ENCODE peak calls at places on chromosome 17, in five cellular contexts. One of them, this sample, is unnamed.
A peak's percentile ranks its signal among the peaks of the same experiment; 100 is the strongest.

GRCh38 chr17:48100160-48100559 is 1.1 kb downstream of the CBX1 start:
- DNase-seq in HTR-8/SVneo: no peak
- DNase-seq in EL: peak; percentile 76
- DNase-seq in fibroblast of the aortic adventitia: peak; percentile 58
- DNase-seq in ovary: no peak
- DNase-seq in this sample: no peak

GRCh38 chr17:45431531-45432404 is 902 bp downstream of the ARHGAP27 start:
- DNase-seq in HTR-8/SVneo: peak; percentile 97
- DNase-seq in EL: peak; percentile 77
- DNase-seq in fibroblast of the aortic adventitia: peak; percentile 35
- DNase-seq in ovary: peak; percentile 51
- DNase-seq in this sample: peak; percentile 93

GRCh38 chr17:45775576-45776011 is 8.5 kb upstream of the CRHR1 start:
- DNase-seq in HTR-8/SVneo: peak; percentile 56
- DNase-seq in EL: no peak
- DNase-seq in fibroblast of the aortic adventitia: no peak
- DNase-seq in ovary: no peak
- DNase-seq in this sample: no peak

GRCh38 chr17:50289268-50289667 is 15.0 kb downstream of the TMEM92 start:
- DNase-seq in HTR-8/SVneo: no peak
- DNase-seq in EL: peak; percentile 52
- DNase-seq in fibroblast of the aortic adventitia: peak; percentile 72
- DNase-seq in ovary: peak; percentile 20
- DNase-seq in this sample: no peak

GRCh38 chr17:8609910-8610309 is 20.6 kb downstream of the MYH10 start:
- DNase-seq in HTR-8/SVneo: no peak
- DNase-seq in EL: no peak
- DNase-seq in fibroblast of the aortic adventitia: no peak
- DNase-seq in ovary: no peak
- DNase-seq in this sample: no peak

GRCh38 chr17:43609613-43610385 is 51.9 kb downstream of the MEOX1 start:
- DNase-seq in HTR-8/SVneo: no peak
- DNase-seq in EL: no peak
- DNase-seq in fibroblast of the aortic adventitia: no peak
- DNase-seq in ovary: no peak
- DNase-seq in this sample: no peak

GRCh38 chr17:17693253-17693954 is 12.1 kb downstream of the RAI1 start:
- DNase-seq in HTR-8/SVneo: no peak
- DNase-seq in EL: no peak
- DNase-seq in fibroblast of the aortic adventitia: no peak
- DNase-seq in ovary: peak; percentile 60
- DNase-seq in this sample: peak; percentile 86

GRCh38 chr17:15412606-15413005 is 54.8 kb downstream of the CDRT4 start:
- DNase-seq in HTR-8/SVneo: no peak
- DNase-seq in EL: no peak
- DNase-seq in fibroblast of the aortic adventitia: no peak
- DNase-seq in ovary: no peak
- DNase-seq in this sample: no peak

GRCh38 chr17:40121886-40122465 is at the start of gene MSL1:
- DNase-seq in HTR-8/SVneo: peak; percentile 89
- DNase-seq in EL: peak; percentile 80
- DNase-seq in fibroblast of the aortic adventitia: peak; percentile 69
- DNase-seq in ovary: peak; percentile 93
- DNase-seq in this sample: peak; percentile 92

GRCh38 chr17:66378296-66378695 is 75.9 kb downstream of the PRKCA start:
- DNase-seq in HTR-8/SVneo: no peak
- DNase-seq in EL: peak; percentile 77
- DNase-seq in fibroblast of the aortic adventitia: no peak
- DNase-seq in ovary: no peak
- DNase-seq in this sample: no peak

GRCh38 chr17:77695386-77695785 is 263.1 kb upstream of the TNRC6C start:
- DNase-seq in HTR-8/SVneo: no peak
- DNase-seq in EL: no peak
- DNase-seq in fibroblast of the aortic adventitia: no peak
- DNase-seq in ovary: no peak
- DNase-seq in this sample: peak; percentile 26

GRCh38 chr17:80252871-80253270 is 7.8 kb upstream of the RNF213 start:
- DNase-seq in HTR-8/SVneo: no peak
- DNase-seq in EL: no peak
- DNase-seq in fibroblast of the aortic adventitia: no peak
- DNase-seq in ovary: peak; percentile 52
- DNase-seq in this sample: peak; percentile 72

GRCh38 chr17:48215583-48216139 is 108.1 kb downstream of the SNX11 start:
- DNase-seq in HTR-8/SVneo: peak; percentile 76
- DNase-seq in EL: peak; percentile 62
- DNase-seq in fibroblast of the aortic adventitia: peak; percentile 59
- DNase-seq in ovary: no peak
- DNase-seq in this sample: no peak

GRCh38 chr17:10512856-10513255 is 5.5 kb downstream of the MYH1 start:
- DNase-seq in HTR-8/SVneo: no peak
- DNase-seq in EL: no peak
- DNase-seq in fibroblast of the aortic adventitia: no peak
- DNase-seq in ovary: no peak
- DNase-seq in this sample: no peak

GRCh38 chr17:68344701-68345136 is 53.4 kb downstream of the ARSG start:
- DNase-seq in HTR-8/SVneo: no peak
- DNase-seq in EL: peak; percentile 33
- DNase-seq in fibroblast of the aortic adventitia: no peak
- DNase-seq in ovary: no peak
- DNase-seq in this sample: no peak

GRCh38 chr17:8740486-8740885 is 4.2 kb downstream of the CCDC42 start:
- DNase-seq in HTR-8/SVneo: no peak
- DNase-seq in EL: no peak
- DNase-seq in fibroblast of the aortic adventitia: no peak
- DNase-seq in ovary: no peak
- DNase-seq in this sample: no peak

GRCh38 chr17:17001874-17002520 is 30.1 kb upstream of the TNFRSF13B start:
- DNase-seq in HTR-8/SVneo: peak; percentile 88
- DNase-seq in EL: peak; percentile 63
- DNase-seq in fibroblast of the aortic adventitia: peak; percentile 62
- DNase-seq in ovary: peak; percentile 89
- DNase-seq in this sample: peak; percentile 80

GRCh38 chr17:55348749-55349354 is 72.8 kb downstream of the MMD start:
- DNase-seq in HTR-8/SVneo: peak; percentile 49
- DNase-seq in EL: peak; percentile 44
- DNase-seq in fibroblast of the aortic adventitia: peak; percentile 64
- DNase-seq in ovary: peak; percentile 63
- DNase-seq in this sample: peak; percentile 54

GRCh38 chr17:62933986-62934385 is 32.0 kb upstream of the TANC2 start:
- DNase-seq in HTR-8/SVneo: no peak
- DNase-seq in EL: no peak
- DNase-seq in fibroblast of the aortic adventitia: no peak
- DNase-seq in ovary: no peak
- DNase-seq in this sample: no peak

GRCh38 chr17:50664788-50665458 is 30.2 kb downstream of the ABCC3 start:
- DNase-seq in HTR-8/SVneo: no peak
- DNase-seq in EL: no peak
- DNase-seq in fibroblast of the aortic adventitia: no peak
- DNase-seq in ovary: no peak
- DNase-seq in this sample: no peak

GRCh38 chr17:2123467-2124251 is 68.8 kb downstream of the HIC1 start:
- DNase-seq in HTR-8/SVneo: no peak
- DNase-seq in EL: peak; percentile 16
- DNase-seq in fibroblast of the aortic adventitia: peak; percentile 85
- DNase-seq in ovary: no peak
- DNase-seq in this sample: no peak

GRCh38 chr17:30302241-30302640 is 10.5 kb upstream of the BLMH start:
- DNase-seq in HTR-8/SVneo: no peak
- DNase-seq in EL: no peak
- DNase-seq in fibroblast of the aortic adventitia: no peak
- DNase-seq in ovary: no peak
- DNase-seq in this sample: no peak

GRCh38 chr17:14301761-14302401 is 1.0 kb downstream of the HS3ST3B1 start:
- DNase-seq in HTR-8/SVneo: peak; percentile 13
- DNase-seq in EL: peak; percentile 60
- DNase-seq in fibroblast of the aortic adventitia: peak; percentile 64
- DNase-seq in ovary: peak; percentile 65
- DNase-seq in this sample: no peak

GRCh38 chr17:70261170-70261569 is 91.8 kb downstream of the KCNJ2 start:
- DNase-seq in HTR-8/SVneo: no peak
- DNase-seq in EL: no peak
- DNase-seq in fibroblast of the aortic adventitia: no peak
- DNase-seq in ovary: no peak
- DNase-seq in this sample: no peak

GRCh38 chr17:55726440-55726839 is 3.8 kb upstream of the TMEM100 start:
- DNase-seq in HTR-8/SVneo: no peak
- DNase-seq in EL: peak; percentile 92
- DNase-seq in fibroblast of the aortic adventitia: peak; percentile 100
- DNase-seq in ovary: peak; percentile 50
- DNase-seq in this sample: peak; percentile 70

GRCh38 chr17:9087921-9088320 is 66.6 kb downstream of the NTN1 start:
- DNase-seq in HTR-8/SVneo: no peak
- DNase-seq in EL: no peak
- DNase-seq in fibroblast of the aortic adventitia: no peak
- DNase-seq in ovary: no peak
- DNase-seq in this sample: no peak

GRCh38 chr17:76700627-76701470 is 9.9 kb downstream of the MXRA7 start:
- DNase-seq in HTR-8/SVneo: peak; percentile 71
- DNase-seq in EL: peak; percentile 91
- DNase-seq in fibroblast of the aortic adventitia: peak; percentile 83
- DNase-seq in ovary: peak; percentile 77
- DNase-seq in this sample: no peak

GRCh38 chr17:78429618-78429995 is 51.2 kb downstream of the PGS1 start:
- DNase-seq in HTR-8/SVneo: no peak
- DNase-seq in EL: no peak
- DNase-seq in fibroblast of the aortic adventitia: no peak
- DNase-seq in ovary: no peak
- DNase-seq in this sample: no peak

GRCh38 chr17:57744195-57745170 is 616 bp downstream of the CCDC182 start:
- DNase-seq in HTR-8/SVneo: no peak
- DNase-seq in EL: no peak
- DNase-seq in fibroblast of the aortic adventitia: no peak
- DNase-seq in ovary: no peak
- DNase-seq in this sample: no peak

GRCh38 chr17:60169921-60170817 is 20.4 kb downstream of the CA4 start:
- DNase-seq in HTR-8/SVneo: peak; percentile 35
- DNase-seq in EL: peak; percentile 60
- DNase-seq in fibroblast of the aortic adventitia: peak; percentile 53
- DNase-seq in ovary: no peak
- DNase-seq in this sample: no peak

GRCh38 chr17:47210105-47210504 is 957 bp downstream of the MYL4 start:
- DNase-seq in HTR-8/SVneo: no peak
- DNase-seq in EL: no peak
- DNase-seq in fibroblast of the aortic adventitia: peak; percentile 19
- DNase-seq in ovary: no peak
- DNase-seq in this sample: no peak

GRCh38 chr17:62897706-62898105 is 68.3 kb upstream of the TANC2 start:
- DNase-seq in HTR-8/SVneo: no peak
- DNase-seq in EL: no peak
- DNase-seq in fibroblast of the aortic adventitia: no peak
- DNase-seq in ovary: no peak
- DNase-seq in this sample: no peak